ENCODE peak calls at places on chromosomes 12 and 14, in five cellular contexts. O is upper lobe of left lung, M is stomach, Z is heart left ventricle, Q is hepatocyte. F is an unnamed sample.

GRCh38 chr12:84561362-84561761 is 351.2 kb downstream of the SLC6A15 start:
- DNase-seq in O (no peak), M (no peak), Q (no peak), Z (no peak), F (no peak)

GRCh38 chr12:54393743-54394142 is 9.2 kb upstream of the ZNF385A start:
- DNase-seq in Z (no peak), O (no peak), Q (no peak), M (no peak), F (no peak)

GRCh38 chr14:100381386-100382105 is 58.4 kb downstream of the SLC25A47 start:
- DNase-seq in Q (no peak), M (no peak), O (no peak), Z (no peak), F (no peak)

GRCh38 chr14:50835280-50835679 is 4.3 kb upstream of the NIN start:
- DNase-seq in Q (no peak), Z (no peak), O (no peak), M (no peak), F (no peak)

GRCh38 chr12:121828306-121828705 is 24.5 kb downstream of the SETD1B start:
- DNase-seq in O (no peak), M (no peak), Q (no peak), Z (no peak), F (no peak)

GRCh38 chr12:120592121-120593049 is 11.2 kb upstream of the POP5 start:
- DNase-seq in O (no peak), Z (no peak), M (no peak), Q (no peak), F (no peak)

GRCh38 chr14:64502476-64503183 is 1.0 kb downstream of the ZBTB25 start:
- DNase-seq in O (peak; percentile 55), Z (no peak), M (peak; percentile 43), Q (peak; percentile 55), F (peak; percentile 74)

GRCh38 chr12:50050410-50051280 is 6.8 kb upstream of the ASIC1 start:
- DNase-seq in Z (peak; percentile 72), M (peak; percentile 69), O (peak; percentile 78), Q (peak; percentile 76), F (peak; percentile 86)

GRCh38 chr12:14910090-14910915 is 24.6 kb upstream of the MGP start:
- DNase-seq in O (no peak), M (no peak), Q (no peak), Z (no peak), F (no peak)

GRCh38 chr12:127306604-127307215 is 960.3 kb upstream of the TMEM132C start:
- DNase-seq in Q (no peak), M (no peak), O (no peak), Z (no peak), F (no peak)

GRCh38 chr12:39946361-39946948 is 159.4 kb downstream of the SLC2A13 start:
- DNase-seq in M (no peak), Q (no peak), O (no peak), Z (no peak), F (no peak)

GRCh38 chr12:19085090-19085489 is 44.4 kb upstream of the PLEKHA5 start:
- DNase-seq in Z (no peak), M (no peak), O (no peak), Q (no peak), F (no peak)

GRCh38 chr14:105682956-105683570 is 156.7 kb downstream of the TMEM121 start:
- DNase-seq in M (no peak), O (no peak), Z (no peak), Q (no peak), F (no peak)

GRCh38 chr12:95976416-95976832 is 19.7 kb downstream of the HAL start:
- DNase-seq in M (no peak), Z (no peak), O (no peak), Q (no peak), F (no peak)

GRCh38 chr14:77268989-77269595 is 1.9 kb downstream of the NGB start:
- DNase-seq in Z (no peak), M (no peak), Q (no peak), O (no peak), F (no peak)

DNA sequence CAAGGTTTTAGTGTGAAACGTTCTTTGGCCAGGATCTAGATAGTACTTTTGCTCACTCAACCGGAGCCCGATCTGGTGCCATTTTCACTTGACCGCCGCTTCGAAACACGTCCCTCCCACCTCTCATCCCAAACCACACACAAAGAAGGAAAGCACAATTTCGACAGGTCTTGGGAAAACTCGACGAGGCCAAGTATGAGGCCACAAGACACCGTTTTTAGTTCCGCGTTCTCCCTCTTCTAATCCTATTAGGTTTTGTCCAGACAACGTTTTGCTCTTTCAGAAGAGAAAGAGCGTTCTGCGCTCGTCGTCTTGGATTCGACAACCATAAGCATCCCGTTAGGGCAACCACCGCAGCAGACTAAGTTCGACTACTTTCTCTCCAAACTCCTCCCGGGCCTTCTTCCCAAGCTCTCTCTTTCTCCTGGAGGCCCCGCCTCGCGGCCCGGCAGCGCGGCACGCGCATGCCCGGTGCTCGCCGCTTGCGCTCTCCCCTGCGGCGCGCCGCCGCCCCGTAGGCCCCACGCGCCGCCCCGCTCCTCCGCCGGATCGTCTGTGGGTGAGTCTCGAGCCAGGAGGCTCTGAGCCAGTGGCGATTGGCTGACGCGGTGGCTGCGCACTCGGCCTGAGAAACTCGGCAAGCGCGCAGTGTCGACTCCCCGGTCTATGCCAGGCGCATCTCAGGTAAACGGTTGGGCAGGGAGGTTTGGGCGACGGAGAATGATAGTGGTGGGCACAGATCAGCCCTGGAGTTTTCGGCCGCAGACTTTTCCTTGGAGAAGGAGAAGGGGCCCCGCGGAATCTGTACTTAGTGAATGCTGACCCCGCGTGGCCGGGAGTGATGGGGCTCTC is at the start of gene MIPOL1:
- DNase-seq in M (peak; percentile 88), Q (peak; percentile 95), Z (peak; percentile 90), O (peak; percentile 74), F (peak; percentile 83)
- H3K4me3 ChIP-seq in M (peak within 1 kb of the TSS; percentile 69), Q (peak within 1 kb of the TSS; percentile 49), Z (peak within 1 kb of the TSS; percentile 40), O (peak within 1 kb of the TSS; percentile 69), F (peak within 1 kb of the TSS; percentile 69)

GRCh38 chr12:108820700-108821406 is 36.5 kb downstream of the SSH1 start:
- DNase-seq in O (peak; percentile 59), Q (no peak), M (no peak), Z (no peak), F (no peak)
- H3K4me1 ChIP-seq in O (peaks cover 78% of the 10 kb centered on the region), Q (peaks cover 17% of the 10 kb centered on the region), M (peaks cover 36% of the 10 kb centered on the region), Z (peaks cover 80% of the 10 kb centered on the region), F (peaks cover 46% of the 10 kb centered on the region)

GRCh38 chr14:70808402-70809237 is 693 bp downstream of the MAP3K9 start:
- DNase-seq in Z (no peak), M (peak; percentile 39), O (peak; percentile 38), Q (peak; percentile 63), F (peak; percentile 82)
- H3K4me3 ChIP-seq in Z (peak overlapping the region; percentile 65), M (peak overlapping the region; percentile 78), O (peak overlapping the region; percentile 90), Q (peak overlapping the region; percentile 83), F (peak overlapping the region; percentile 63)

GRCh38 chr12:108647199-108647935 is 13.7 kb upstream of the SELPLG start:
- DNase-seq in M (no peak), O (no peak), Q (no peak), Z (no peak), F (no peak)
- H3K4me1 ChIP-seq in M (no peaks in the 10 kb centered on the region), O (peaks cover 56% of the 10 kb centered on the region), Q (no peaks in the 10 kb centered on the region), Z (peaks cover 59% of the 10 kb centered on the region), F (peaks cover 7% of the 10 kb centered on the region)

GRCh38 chr14:54704768-54705167 is 137.8 kb downstream of the SAMD4A start:
- DNase-seq in Z (no peak), M (no peak), Q (no peak), O (no peak), F (no peak)
- H3K4me3 ChIP-seq in Z (no peak overlapping the region), M (no peak overlapping the region), Q (no peak overlapping the region), O (no peak overlapping the region), F (no peak overlapping the region)

GRCh38 chr12:106141003-106141402 is 2.2 kb upstream of the NUAK1 start:
- DNase-seq in M (no peak), O (no peak), Q (no peak), Z (no peak), F (no peak)
- H3K4me1 ChIP-seq in M (peaks cover 50% of the 10 kb centered on the region), O (peaks cover 29% of the 10 kb centered on the region), Q (peaks cover 20% of the 10 kb centered on the region), Z (peaks cover 46% of the 10 kb centered on the region), F (peaks cover 54% of the 10 kb centered on the region)

GRCh38 chr12:109475121-109475520 is 2.0 kb downstream of the KCTD10 start:
- DNase-seq in O (no peak), Q (no peak), Z (no peak), M (no peak), F (no peak)
- H3K4me3 ChIP-seq in O (peak overlapping the region; percentile 85), Q (no peak overlapping the region), Z (no peak overlapping the region), M (no peak overlapping the region), F (no peak overlapping the region)

DNA sequence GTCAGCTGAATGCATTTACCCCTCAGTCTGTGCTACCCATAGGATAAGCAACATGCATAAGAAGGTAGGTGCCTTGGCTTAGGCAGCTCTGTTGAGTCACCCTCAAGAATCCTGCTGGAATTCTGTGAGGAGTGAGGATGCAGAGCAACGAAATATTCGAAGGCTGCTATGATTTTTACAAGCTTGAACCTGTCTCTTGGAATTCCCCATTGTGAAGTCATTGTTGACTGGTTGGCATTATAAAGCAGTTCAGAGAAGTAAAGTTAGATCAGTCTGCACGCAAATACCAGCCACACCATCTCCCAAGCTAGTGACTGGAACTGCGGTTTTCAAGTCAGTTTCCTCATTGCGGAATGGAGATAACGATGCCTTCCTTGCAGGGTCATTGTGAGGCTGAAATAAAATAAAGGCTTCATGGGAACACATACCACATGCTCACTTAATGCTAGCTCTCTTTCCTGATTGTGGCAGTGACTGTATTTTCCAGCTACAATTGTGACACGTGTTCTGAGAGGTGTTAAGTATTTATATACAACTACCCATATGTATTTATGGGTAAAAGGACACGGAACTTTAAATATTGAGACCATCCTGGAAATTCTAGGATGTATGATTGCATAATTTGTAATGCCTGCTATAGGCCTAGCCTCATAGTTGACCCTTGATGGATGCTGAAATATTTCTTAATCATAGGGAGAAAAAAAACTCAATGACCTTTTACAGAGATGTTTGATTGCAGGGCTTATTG is 96.7 kb downstream of the ETV6 start:
- DNase-seq in Z (no peak), M (no peak), Q (no peak), O (no peak), F (no peak)
- H3K4me1 ChIP-seq in Z (peaks cover 27% of the 10 kb centered on the region), M (peaks cover 21% of the 10 kb centered on the region), Q (peaks cover 9% of the 10 kb centered on the region), O (peaks cover 44% of the 10 kb centered on the region), F (peaks cover 35% of the 10 kb centered on the region)